ENCODE peak calls at places on chromosomes 12 and 14, in six cellular contexts. W is fibroblast of mammary gland, A is AG04450, G is AG09309, I is uterus, Q is AG10803. F is an unnamed sample.
A peak's percentile ranks its signal among the peaks of the same experiment; 100 is the strongest.

GRCh38 chr12:107369679-107370078 is 276.3 kb upstream of the CRY1 start:
- DNase-seq in I (no peak), W (no peak), Q (no peak), G (no peak), A (no peak), F (no peak)

GRCh38 chr14:69711065-69711464 is 55.9 kb upstream of the SRSF5 start:
- DNase-seq in A (no peak), G (no peak), Q (peak; percentile 34), W (no peak), I (peak; percentile 77), F (no peak)

GRCh38 chr12:53098982-53099651 is 1.6 kb downstream of the IGFBP6 start:
- DNase-seq in Q (peak; percentile 98), G (peak; percentile 91), I (peak; percentile 95), A (peak; percentile 86), W (peak; percentile 98), F (no peak)

GRCh38 chr12:4015225-4016076 is 142.3 kb upstream of the PARP11 start:
- DNase-seq in I (no peak), W (no peak), G (no peak), Q (no peak), A (no peak), F (no peak)

GRCh38 chr12:71871116-71871515 is 31.6 kb downstream of the TBC1D15 start:
- DNase-seq in A (peak; percentile 4), W (peak; percentile 65), G (no peak), Q (peak; percentile 32), I (no peak), F (no peak)

GRCh38 chr12:132129007-132129406 is 15.1 kb downstream of the DDX51 start:
- DNase-seq in W (no peak), Q (no peak), I (no peak), A (no peak), G (no peak), F (no peak)

GRCh38 chr12:25135531-25136154 is 59.3 kb downstream of the DNAI7 start:
- DNase-seq in W (no peak), G (no peak), Q (no peak), A (no peak), I (no peak), F (no peak)

GRCh38 chr12:6038160-6038559 is 86.3 kb downstream of the VWF start:
- DNase-seq in A (no peak), I (no peak), W (peak; percentile 80), G (no peak), Q (peak; percentile 66), F (no peak)

GRCh38 chr12:65821336-65821735 is 2.9 kb upstream of the HMGA2 start:
- DNase-seq in W (peak; percentile 86), Q (no peak), I (no peak), A (no peak), G (no peak), F (no peak)

GRCh38 chr14:100376751-100377171 is 53.6 kb downstream of the SLC25A47 start:
- DNase-seq in W (peak; percentile 31), Q (peak; percentile 29), A (no peak), I (no peak), G (no peak), F (no peak)

GRCh38 chr14:102029956-102030355 is 56.9 kb downstream of the HSP90AA1 start:
- DNase-seq in A (peak; percentile 67), G (peak; percentile 50), Q (peak; percentile 75), W (peak; percentile 33), I (no peak), F (no peak)

GRCh38 chr12:1594295-1595025 is at the start of gene FBXL14:
- DNase-seq in I (peak; percentile 89), A (no peak), W (peak; percentile 73), Q (peak; percentile 83), G (no peak), F (no peak)

GRCh38 chr12:49702009-49702408 is 5.2 kb downstream of the FMNL3 start:
- DNase-seq in W (no peak), I (no peak), Q (no peak), G (no peak), A (no peak), F (no peak)

GRCh38 chr14:99241314-99242035 is 30.5 kb downstream of the BCL11B start:
- DNase-seq in A (no peak), I (no peak), Q (no peak), W (no peak), G (no peak), F (no peak)

GRCh38 chr14:53793790-53794560 is 162.7 kb downstream of the BMP4 start:
- DNase-seq in Q (no peak), G (no peak), W (no peak), A (no peak), I (peak; percentile 14), F (no peak)

GRCh38 chr12:65824314-65824563 is at the start of gene HMGA2:
- DNase-seq in I (peak; percentile 19), A (peak; percentile 36), Q (peak; percentile 72), W (peak; percentile 88), G (peak; percentile 50), F (peak; percentile 95)

GRCh38 chr12:5038781-5039311 is 4.8 kb upstream of the KCNA5 start:
- DNase-seq in I (no peak), Q (no peak), W (no peak), G (no peak), A (no peak), F (no peak)

DNA sequence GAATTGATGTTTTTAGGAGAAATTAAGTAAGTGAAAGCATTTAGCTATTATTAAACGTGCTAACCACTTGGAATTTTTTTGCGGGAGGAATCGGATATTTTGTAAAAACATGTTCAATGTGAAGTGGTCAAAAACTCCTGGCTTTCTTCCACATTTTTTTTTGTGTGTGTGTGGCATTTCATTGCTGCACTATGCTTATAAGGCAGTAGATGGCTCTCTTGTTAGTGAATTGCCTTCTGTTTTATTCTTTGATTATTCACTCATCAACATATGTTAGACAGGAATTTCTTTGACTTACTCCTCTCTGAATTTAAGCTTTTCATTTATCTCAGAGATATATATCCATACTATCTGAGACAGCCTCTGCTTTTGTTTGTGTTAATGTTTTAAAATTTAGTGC is 71.3 kb downstream of the DERA start:
- DNase-seq in I (no peak), G (peak; percentile 50), Q (peak; percentile 71), A (no peak), W (peak; percentile 68), F (no peak)
- TF ChIP-seq CTCF in I (peak; percentile 36), G (peak; percentile 57), Q (peak; percentile 82), A (peak; percentile 71), W (peak; percentile 73), F (peak; percentile 83)

GRCh38 chr12:116430911-116431565 is 128.1 kb upstream of the MAP1LC3B2 start:
- DNase-seq in A (no peak), G (no peak), W (no peak), I (no peak), Q (no peak), F (no peak)
- TF ChIP-seq CTCF in A (no peak), G (no peak), W (no peak), I (no peak), Q (no peak), F (no peak)

DNA sequence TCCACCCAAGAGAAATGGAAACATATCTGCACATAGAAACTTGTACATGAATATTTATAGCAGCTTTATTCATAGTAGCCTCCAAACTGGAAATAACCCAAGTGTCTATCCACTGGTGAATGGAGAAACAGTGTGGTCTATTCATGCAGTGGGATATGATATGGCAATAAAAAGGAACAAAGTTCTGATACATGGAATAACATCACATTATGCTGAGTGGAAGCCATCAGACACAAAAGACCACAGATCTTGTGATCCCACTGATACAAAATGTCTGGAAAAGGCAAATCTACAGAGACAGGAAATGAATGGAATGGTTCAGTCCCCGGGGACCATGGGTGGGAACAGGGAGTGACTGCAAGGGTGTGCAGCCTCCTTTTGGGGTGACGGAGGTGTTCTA is 45.3 kb downstream of the JAG2 start:
- DNase-seq in W (no peak), I (no peak), A (no peak), Q (no peak), G (no peak), F (no peak)
- TF ChIP-seq CTCF in W (no peak), I (no peak), A (no peak), Q (no peak), G (no peak), F (no peak)

GRCh38 chr14:64748521-64748920 is 44.3 kb downstream of the PLEKHG3 start:
- DNase-seq in A (no peak), I (no peak), Q (no peak), W (no peak), G (no peak), F (no peak)

GRCh38 chr14:64747327-64747726 is 43.1 kb downstream of the PLEKHG3 start:
- DNase-seq in A (no peak), I (no peak), G (no peak), Q (no peak), W (no peak), F (no peak)

GRCh38 chr14:64746298-64747250 is 42.4 kb downstream of the PLEKHG3 start:
- DNase-seq in G (no peak), Q (peak; percentile 30), I (no peak), A (no peak), W (no peak), F (no peak)

GRCh38 chr14:64743061-64743460 is 38.8 kb downstream of the PLEKHG3 start:
- DNase-seq in I (no peak), Q (no peak), G (no peak), A (no peak), W (no peak), F (no peak)

GRCh38 chr14:64745511-64746041 is 41.4 kb downstream of the PLEKHG3 start:
- DNase-seq in Q (peak; percentile 37), W (no peak), A (no peak), I (no peak), G (no peak), F (no peak)
- TF ChIP-seq CTCF in Q (peak; percentile 37), W (no peak), A (peak; percentile 37), I (peak; percentile 25), G (no peak), F (peak; percentile 61)

DNA sequence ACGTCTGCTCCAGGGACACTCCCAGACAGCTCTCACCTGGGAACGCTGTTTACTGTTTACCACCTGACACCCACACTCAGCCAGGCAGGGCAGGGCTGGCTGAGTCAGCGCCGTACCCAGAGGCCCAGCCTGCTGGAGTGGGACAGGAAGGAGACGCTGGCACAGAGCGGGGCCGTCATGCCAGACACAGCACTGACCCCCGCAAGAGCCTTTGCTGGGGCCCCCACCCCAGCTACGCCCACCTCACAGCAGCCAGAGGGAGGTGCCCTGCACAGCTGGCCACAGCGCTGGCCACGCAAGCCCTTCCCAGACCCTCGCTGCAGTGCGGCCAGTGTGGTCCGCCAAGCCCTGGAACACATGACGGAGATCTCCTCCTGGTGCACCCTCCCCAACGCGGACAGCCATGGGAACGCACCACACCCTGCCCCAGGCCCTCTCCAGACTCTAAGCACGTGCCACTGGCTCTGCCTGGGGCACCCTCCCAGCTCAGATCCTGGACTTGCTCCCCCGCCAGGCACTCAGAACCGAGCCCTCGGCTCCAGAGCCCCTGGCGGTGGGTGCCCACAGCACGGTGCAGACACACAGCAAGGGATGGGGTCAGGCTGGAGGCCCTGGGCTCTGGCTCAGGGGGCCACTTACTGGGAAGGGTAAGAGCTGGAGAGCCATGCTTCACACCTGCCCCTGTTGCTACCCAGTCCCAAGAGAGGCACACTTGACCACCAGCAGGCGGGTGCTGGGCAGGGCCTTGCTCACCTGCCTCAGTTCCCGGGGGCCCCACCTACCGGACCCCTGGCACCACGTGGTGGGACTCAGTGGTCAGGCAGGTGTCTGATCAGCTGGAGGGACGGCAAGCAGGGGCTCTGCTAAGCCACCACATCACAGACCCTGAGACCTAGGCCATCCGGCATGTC is 5.6 kb downstream of the AHNAK2 start:
- DNase-seq in Q (peak; percentile 80), A (no peak), W (peak; percentile 74), I (peak; percentile 77), G (no peak), F (no peak)
- TF ChIP-seq CTCF in Q (peak; percentile 30), A (no peak), W (no peak), I (no peak), G (no peak), F (peak; percentile 44)

F was measured in chondrocyte.